ENCODE peak calls at places on chromosomes 4 and X, in six cellular contexts. P is A549, U is GM12878, O is GM23338, G is HepG2, Z is SK-N-SH. K is an unnamed sample.
A peak's percentile ranks its signal among the peaks of the same experiment; 100 is the strongest.

GRCh38 chr4:159129822-159130550 is 27.1 kb downstream of the RAPGEF2 start:
- DNase-seq in O (no peak), G (no peak), P (no peak), U (no peak), Z (no peak), K (no peak)

GRCh38 chr4:56613101-56613862 is 67.8 kb downstream of the HOPX start:
- DNase-seq in U (no peak), Z (no peak), G (peak; percentile 5), O (peak; percentile 23), P (peak; percentile 5), K (no peak)

GRCh38 chrX:16712825-16713155 is 321 bp upstream of the CTPS2 start:
- DNase-seq in P (no peak), U (no peak), G (no peak), Z (no peak), O (peak; percentile 43), K (no peak)

GRCh38 chr4:16048639-16049448 is 35.0 kb downstream of the PROM1 start:
- DNase-seq in O (no peak), P (no peak), U (no peak), Z (no peak), G (no peak), K (no peak)

GRCh38 chr4:176193898-176194297 is 1.5 kb downstream of the SPATA4 start:
- DNase-seq in O (no peak), G (no peak), P (peak; percentile 20), Z (no peak), U (no peak), K (no peak)

GRCh38 chrX:70436380-70436779 is 8.3 kb upstream of the DLG3 start:
- DNase-seq in G (no peak), O (peak; percentile 80), P (no peak), U (no peak), Z (peak; percentile 37), K (no peak)

GRCh38 chr4:105126311-105127153 is 20.1 kb upstream of the TET2 start:
- DNase-seq in G (no peak), O (no peak), P (no peak), Z (no peak), U (no peak), K (no peak)

GRCh38 chrX:154428176-154429171 is at the start of gene ATP6AP1:
- DNase-seq in P (peak; percentile 97), G (peak; percentile 85), O (peak; percentile 92), Z (peak; percentile 91), U (peak; percentile 73), K (peak; percentile 95)

GRCh38 chr4:37758226-37758625 is 68.3 kb upstream of the PGM2 start:
- DNase-seq in O (no peak), P (no peak), U (no peak), Z (no peak), G (peak; percentile 44), K (peak; percentile 93)

GRCh38 chrX:71895607-71896006 is 15.0 kb upstream of the NHSL2 start:
- DNase-seq in Z (no peak), G (no peak), O (no peak), U (no peak), P (no peak), K (no peak)
- TF ChIP-seq REST in Z (no peak), G (no peak), O (no peak), U (no peak), P (no peak), K (no peak)

GRCh38 chr4:40995850-40996249 is 218.5 kb downstream of the APBB2 start:
- DNase-seq in P (no peak), O (no peak), G (no peak), U (no peak), Z (no peak), K (no peak)
- TF ChIP-seq REST in P (no peak), O (no peak), G (no peak), U (no peak), Z (no peak), K (no peak)

GRCh38 chr4:140061194-140061593 is 92.8 kb downstream of the MAML3 start:
- DNase-seq in O (no peak), U (no peak), G (peak; percentile 29), Z (no peak), P (peak; percentile 73), K (no peak)
- TF ChIP-seq REST in O (no peak), U (no peak), G (no peak), Z (no peak), P (no peak), K (no peak)

GRCh38 chr4:76035146-76035545 is 724 bp downstream of the CXCL11 start:
- DNase-seq in Z (no peak), O (no peak), P (no peak), U (no peak), G (no peak), K (peak; percentile 84)

GRCh38 chr4:76036855-76037254 is 985 bp upstream of the CXCL11 start:
- DNase-seq in G (no peak), Z (no peak), U (no peak), P (no peak), O (no peak), K (no peak)

GRCh38 chr4:76035799-76036389 is at the start of gene CXCL11:
- DNase-seq in G (no peak), O (no peak), P (no peak), Z (no peak), U (no peak), K (no peak)
- TF ChIP-seq REST in G (no peak), O (no peak), P (no peak), Z (no peak), U (no peak), K (no peak)

GRCh38 chr4:149164282-149164681 is 651.4 kb downstream of the IQCM start:
- DNase-seq in G (no peak), P (peak; percentile 3), U (no peak), O (peak; percentile 83), Z (no peak), K (no peak)

GRCh38 chr4:149166886-149167285 is 648.8 kb downstream of the IQCM start:
- DNase-seq in O (no peak), U (no peak), Z (no peak), P (no peak), G (no peak), K (no peak)

GRCh38 chr4:149168645-149169044 is 647.0 kb downstream of the IQCM start:
- DNase-seq in P (no peak), G (no peak), O (no peak), U (no peak), Z (no peak), K (no peak)

GRCh38 chr4:149161247-149161646 is 654.4 kb downstream of the IQCM start:
- DNase-seq in U (no peak), O (no peak), Z (no peak), P (no peak), G (no peak), K (no peak)

GRCh38 chr4:149166365-149166764 is 649.3 kb downstream of the IQCM start:
- DNase-seq in P (no peak), O (no peak), Z (no peak), U (no peak), G (no peak), K (no peak)
- TF ChIP-seq REST in P (no peak), O (no peak), Z (no peak), U (no peak), G (no peak), K (no peak)

DNA sequence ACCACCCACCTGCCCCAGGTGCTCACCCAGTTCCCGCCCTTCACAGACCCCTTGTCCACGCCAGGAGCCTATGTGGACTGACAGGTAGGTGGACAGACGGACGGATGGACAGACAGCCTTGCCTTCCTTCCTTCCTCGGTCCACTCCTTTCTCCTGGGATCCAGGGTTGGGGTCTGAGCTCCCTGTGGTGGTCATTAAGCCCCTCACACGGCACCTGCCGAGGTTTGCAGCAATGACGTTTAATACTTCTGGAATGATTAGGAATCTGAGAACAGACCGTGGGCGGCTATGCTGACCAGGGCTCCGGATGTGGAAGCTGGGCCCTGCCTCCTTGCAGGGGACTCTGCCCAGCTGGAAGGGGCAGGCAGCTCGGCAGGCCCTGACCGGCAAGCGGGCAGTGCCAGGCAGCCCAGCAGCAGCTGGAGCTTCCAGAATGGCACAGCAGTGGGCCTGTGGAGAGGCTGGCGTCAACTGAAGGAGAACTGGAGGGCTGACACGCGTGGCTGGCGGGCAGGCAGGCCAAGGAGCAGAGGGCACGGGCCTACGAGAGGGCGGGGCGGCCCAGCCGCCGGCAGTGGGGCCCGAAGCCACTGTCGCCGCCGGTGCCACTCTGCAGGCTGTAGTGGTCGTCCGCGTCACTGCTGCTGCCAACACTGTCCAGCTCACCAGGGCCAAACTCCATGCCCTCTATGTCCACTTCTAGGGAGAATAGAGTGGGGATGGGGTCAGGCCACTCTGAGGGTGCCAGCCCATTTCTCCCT is 8.3 kb upstream of the HAUS3 start:
- DNase-seq in G (no peak), Z (peak; percentile 25), P (no peak), U (no peak), O (no peak), K (no peak)
- TF ChIP-seq REST in G (no peak), Z (no peak), P (no peak), U (no peak), O (no peak), K (no peak)

GRCh38 chr4:147924604-147925412 is 192.9 kb downstream of the ARHGAP10 start:
- DNase-seq in Z (peak; percentile 66), P (peak; percentile 30), O (peak; percentile 80), G (peak; percentile 5), U (no peak), K (peak; percentile 12)
- TF ChIP-seq REST in Z (no peak), P (no peak), O (no peak), G (no peak), U (no peak), K (no peak)

GRCh38 chr4:121360496-121360895 is 20.3 kb downstream of the QRFPR start:
- DNase-seq in O (no peak), Z (no peak), U (no peak), G (no peak), P (no peak), K (no peak)

GRCh38 chr4:121353213-121353612 is 27.6 kb downstream of the QRFPR start:
- DNase-seq in P (no peak), O (no peak), Z (no peak), U (no peak), G (no peak), K (no peak)

GRCh38 chr4:121358473-121358872 is 22.3 kb downstream of the QRFPR start:
- DNase-seq in G (no peak), P (no peak), O (no peak), Z (no peak), U (no peak), K (no peak)
- TF ChIP-seq REST in G (no peak), P (no peak), O (no peak), Z (no peak), U (no peak), K (no peak)